ENCODE peak calls at places on chromosomes 2 and 18, in five cellular contexts. A is CD4-positive, alpha-beta T cell; X is body of pancreas; S is breast epithelium; L is transverse colon. R is an unnamed sample. For H3K9me3, the result is how much of the 10 kb centered on the place peaks cover.

GRCh38 chr2:27966466-27966865 is 75.9 kb downstream of the BABAM2 start:
- DNase-seq in A (no peak), X (no peak), S (no peak), L (no peak), R (no peak)

GRCh38 chr2:150062416-150062815 is 425.1 kb downstream of the RND3 start:
- DNase-seq in A (no peak), X (no peak), S (no peak), L (no peak), R (no peak)

GRCh38 chr2:177678939-177679338 is 286.4 kb downstream of the AGPS start:
- DNase-seq in A (no peak), X (no peak), S (no peak), L (no peak), R (no peak)

GRCh38 chr18:34495434-34495833 is 214.7 kb upstream of the DTNA start:
- DNase-seq in A (no peak), X (no peak), S (no peak), L (no peak), R (no peak)

GRCh38 chr2:201996006-201996405 is 37.6 kb upstream of the FZD7 start:
- DNase-seq in A (no peak), X (no peak), S (no peak), L (no peak), R (no peak)

GRCh38 chr2:207828361-207829057 is 58.8 kb upstream of the FZD5 start:
- DNase-seq in A (no peak), X (peak), S (no peak), L (no peak), R (no peak)

GRCh38 chr2:58098254-58099096 is 51.9 kb downstream of the VRK2 start:
- DNase-seq in A (no peak), X (no peak), S (no peak), L (no peak), R (no peak)

GRCh38 chr2:160353166-160353565 is 140.4 kb downstream of the RBMS1 start:
- DNase-seq in A (no peak), X (no peak), S (no peak), L (no peak), R (no peak)

GRCh38 chr18:10020176-10020575 is 106.4 kb downstream of the VAPA start:
- DNase-seq in A (no peak), X (no peak), S (no peak), L (no peak), R (no peak)

GRCh38 chr2:106159867-106160785 is 34.0 kb downstream of the UXS1 start:
- DNase-seq in A (peak), X (no peak), S (no peak), L (no peak), R (peak)

GRCh38 chr2:73488079-73488478 is 102.4 kb downstream of the ALMS1 start:
- DNase-seq in A (no peak), X (no peak), S (no peak), L (no peak), R (no peak)

GRCh38 chr2:161327582-161327981 is 19.4 kb downstream of the PSMD14 start:
- DNase-seq in A (no peak), X (no peak), S (no peak), L (no peak), R (no peak)

GRCh38 chr2:223711596-223712326 is 109.6 kb upstream of the SCG2 start:
- DNase-seq in A (no peak), X (no peak), S (no peak), L (no peak), R (no peak)

GRCh38 chr2:78979380-78980238 is 45.9 kb upstream of the REG3G start:
- DNase-seq in A (no peak), X (peak), S (no peak), L (peak), R (no peak)

GRCh38 chr2:215618145-215618544 is 182.3 kb upstream of the FN1 start:
- DNase-seq in A (no peak), X (no peak), S (no peak), L (no peak), R (no peak)

GRCh38 chr2:202716114-202716718 is 81.4 kb downstream of the FAM117B start:
- DNase-seq in A (no peak), X (no peak), S (no peak), L (no peak), R (no peak)

GRCh38 chr18:79568543-79569205 is 110.9 kb upstream of the CTDP1 start:
- DNase-seq in A (no peak), X (no peak), S (no peak), L (no peak), R (no peak)

GRCh38 chr2:529425-529824 is 147.8 kb downstream of the TMEM18 start:
- DNase-seq in A (no peak), X (no peak), S (no peak), L (no peak), R (no peak)

GRCh38 chr2:141199711-141200110 is 931.1 kb downstream of the LRP1B start:
- DNase-seq in A (no peak), X (no peak), S (no peak), L (no peak), R (no peak)

GRCh38 chr2:10504994-10505820 is 57.1 kb upstream of the ODC1 start:
- DNase-seq in A (no peak), X (no peak), S (peak), L (no peak), R (no peak)

GRCh38 chr2:143030127-143030526 is 99.1 kb upstream of the ARHGAP15 start:
- DNase-seq in A (no peak), X (no peak), S (no peak), L (no peak), R (no peak)

GRCh38 chr18:55085557-55086285 is 126.5 kb upstream of the CCDC68 start:
- DNase-seq in A (no peak), X (no peak), S (no peak), L (no peak), R (no peak)

GRCh38 chr2:107430006-107430405 is 396.7 kb upstream of the RGPD4 start:
- DNase-seq in A (no peak), X (no peak), S (no peak), L (no peak), R (no peak)

GRCh38 chr2:148730085-148730484 is 85.5 kb downstream of the EPC2 start:
- DNase-seq in A (no peak), X (no peak), S (no peak), L (no peak), R (no peak)

GRCh38 chr2:113282747-113283533 is 4.2 kb upstream of the PAX8 start:
- DNase-seq in A (no peak), X (peak), S (no peak), L (peak), R (no peak)

GRCh38 chr2:40256649-40257048 is 195.2 kb downstream of the SLC8A1 start:
- DNase-seq in A (no peak), X (no peak), S (no peak), L (no peak), R (no peak)

GRCh38 chr2:151350579-151351195 is 6.7 kb upstream of the TNFAIP6 start:
- DNase-seq in A (no peak), X (no peak), S (no peak), L (no peak), R (no peak)

GRCh38 chr2:113218283-113219091 is 44.7 kb downstream of the PSD4 start:
- DNase-seq in A (no peak), X (peak), S (no peak), L (peak), R (no peak)

GRCh38 chr2:28354920-28355520 is 37.6 kb upstream of the FOSL2 start:
- DNase-seq in A (no peak), X (no peak), S (no peak), L (no peak), R (no peak)

GRCh38 chr2:42141687-42142475 is 27.3 kb upstream of the EML4 start:
- DNase-seq in A (no peak), X (peak), S (no peak), L (peak), R (no peak)

GRCh38 chr2:97936199-97936598 is 59.5 kb downstream of the TMEM131 start:
- DNase-seq in A (no peak), X (peak), S (no peak), L (peak), R (no peak)

GRCh38 chr18:71442830-71443229 is 1101.3 kb downstream of the CBLN2 start:
- DNase-seq in A (no peak), X (no peak), S (no peak), L (no peak), R (no peak)

GRCh38 chr2:29598978-29599377 is 322.4 kb downstream of the ALK start:
- DNase-seq in A (no peak), X (no peak), S (no peak), L (no peak), R (no peak)

DNA sequence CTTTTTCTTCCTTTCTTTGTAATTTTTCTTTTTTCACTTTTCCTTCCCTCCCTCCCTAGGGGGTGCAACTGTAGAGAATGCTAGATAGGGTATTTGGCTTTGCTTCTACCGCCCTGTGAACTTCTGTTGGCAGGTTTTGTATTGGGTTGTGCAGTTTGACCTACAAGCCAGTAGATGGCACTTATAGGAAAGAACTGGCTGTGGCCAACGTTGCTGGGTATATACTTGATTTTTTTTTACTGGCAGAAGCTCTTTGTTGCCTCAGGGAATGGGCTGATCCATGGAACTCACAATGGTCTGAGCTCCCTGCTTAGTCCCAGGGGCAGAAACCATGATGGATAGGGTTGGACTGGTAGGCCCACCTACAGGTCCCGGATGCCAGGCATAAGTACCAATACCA is 1019.5 kb upstream of the LRRTM1 start:
- DNase-seq in A (no peak), X (no peak), S (no peak), L (no peak), R (no peak)
- H3K9me3 ChIP-seq in A (under half), X (under half), S (under half), L (under half), R (under half)

GRCh38 chr2:95032341-95032740 is 6.8 kb downstream of the MAL start:
- DNase-seq in A (no peak), X (no peak), S (no peak), L (no peak), R (no peak)
- H3K9me3 ChIP-seq in A (under half), X (under half), S (under half), L (under half), R (under half)

GRCh38 chr2:15803186-15803986 is 137.0 kb upstream of the MYCN start:
- DNase-seq in A (no peak), X (no peak), S (no peak), L (no peak), R (no peak)

GRCh38 chr2:15805206-15805605 is 135.1 kb upstream of the MYCN start:
- DNase-seq in A (no peak), X (no peak), S (no peak), L (no peak), R (no peak)

GRCh38 chr2:15803987-15804619 is 136.2 kb upstream of the MYCN start:
- DNase-seq in A (no peak), X (no peak), S (no peak), L (no peak), R (no peak)

GRCh38 chr2:15805772-15806171 is 134.6 kb upstream of the MYCN start:
- DNase-seq in A (no peak), X (no peak), S (no peak), L (no peak), R (no peak)

GRCh38 chr2:15804691-15805090 is 135.7 kb upstream of the MYCN start:
- DNase-seq in A (no peak), X (no peak), S (no peak), L (no peak), R (no peak)
- H3K9me3 ChIP-seq in A (under half), X (under half), S (under half), L (under half), R (under half)

DNA sequence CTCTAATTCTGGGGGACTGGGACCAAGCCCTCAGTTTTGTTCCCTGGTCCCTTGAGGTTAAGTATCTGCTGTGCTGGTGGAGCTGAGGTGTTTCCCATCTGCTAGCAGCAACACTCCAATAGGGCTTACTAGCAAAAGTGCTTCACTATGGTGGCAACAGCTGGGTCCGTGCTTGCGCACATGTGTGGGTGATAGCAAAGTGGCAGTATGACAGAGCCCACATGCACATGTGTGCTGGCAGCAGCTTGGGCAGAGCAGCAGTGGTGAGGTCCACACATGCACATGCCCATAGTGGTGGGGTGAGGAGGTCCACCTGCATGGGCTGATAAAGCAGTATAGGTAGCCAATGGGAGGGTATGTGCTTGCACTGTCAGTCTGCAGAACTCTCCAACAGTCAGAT is 1723.7 kb downstream of the SUCLG1 start:
- DNase-seq in A (no peak), X (no peak), S (no peak), L (no peak), R (no peak)
- H3K9me3 ChIP-seq in A (under half), X (under half), S (under half), L (under half), R (under half)

DNA sequence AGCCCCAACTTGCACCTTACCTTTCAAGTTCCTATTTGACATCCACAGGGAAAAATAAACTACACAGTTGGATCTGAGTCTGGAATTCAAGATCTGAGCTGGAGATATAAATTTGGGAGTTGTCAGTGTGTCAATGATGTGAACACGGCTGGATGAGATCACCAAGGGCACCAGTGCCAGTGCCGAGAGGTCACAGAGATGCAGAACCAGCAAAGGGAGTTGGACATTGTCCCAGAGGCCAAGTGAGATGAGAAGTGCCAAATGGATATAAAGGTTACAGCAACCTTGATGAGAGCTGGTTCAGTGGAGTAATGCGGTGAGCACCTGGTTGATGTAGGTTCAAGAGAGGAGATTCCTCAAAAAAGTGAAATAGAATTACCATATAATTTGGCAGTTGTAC is 24.8 kb downstream of the LRRFIP1 start:
- DNase-seq in A (no peak), X (no peak), S (no peak), L (no peak), R (no peak)
- H3K9me3 ChIP-seq in A (under half), X (under half), S (under half), L (under half), R (under half)

DNA sequence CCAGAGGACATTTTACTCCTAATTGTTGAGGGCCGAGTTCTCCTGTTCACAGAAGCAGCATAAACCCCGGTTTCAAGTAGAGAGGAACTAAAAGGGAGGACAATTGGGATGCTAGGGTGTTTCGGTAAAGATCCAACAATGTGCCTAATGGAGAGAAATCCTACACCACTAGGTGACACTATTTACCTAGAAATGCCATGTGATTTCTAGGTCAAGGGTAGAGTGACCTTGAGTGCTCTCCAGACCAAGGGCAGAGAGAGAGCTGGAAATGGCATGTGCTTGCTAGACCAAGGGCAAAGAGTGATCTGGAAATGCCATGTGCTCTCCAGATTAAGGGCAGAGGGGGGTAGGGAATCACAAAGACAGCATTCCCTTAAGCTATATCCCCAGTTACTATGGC is 472.0 kb downstream of the DCDC2C start:
- DNase-seq in A (no peak), X (no peak), S (no peak), L (no peak), R (no peak)
- H3K9me3 ChIP-seq in A (under half), X (under half), S (half or more), L (under half), R (under half)

GRCh38 chr2:51212374-51212773 is 180.4 kb upstream of the NRXN1 start:
- DNase-seq in A (no peak), X (no peak), S (no peak), L (no peak), R (no peak)
- H3K9me3 ChIP-seq in A (under half), X (under half), S (under half), L (under half), R (under half)

GRCh38 chr2:89841476-89841840 is 1150.0 kb downstream of the RPIA start:
- DNase-seq in A (no peak), X (no peak), S (no peak), L (no peak), R (no peak)

GRCh38 chr2:89842180-89842908 is 1150.9 kb downstream of the RPIA start:
- DNase-seq in A (no peak), X (no peak), S (no peak), L (no peak), R (no peak)

GRCh38 chr2:89848114-89848513 is 1156.6 kb downstream of the RPIA start:
- DNase-seq in A (no peak), X (no peak), S (no peak), L (no peak), R (no peak)

GRCh38 chr2:89845532-89845931 is 1154.1 kb downstream of the RPIA start:
- DNase-seq in A (no peak), X (no peak), S (no peak), L (no peak), R (no peak)

GRCh38 chr2:89844221-89844943 is 1152.9 kb downstream of the RPIA start:
- DNase-seq in A (no peak), X (no peak), S (no peak), L (no peak), R (no peak)
- H3K9me3 ChIP-seq in A (under half), X (under half), S (under half), L (under half), R (under half)